ENCODE peak calls at places on chromosomes 3 and 15, in four cellular contexts. One of them, this sample, is unnamed.

GRCh38 chr3:120567370-120568197 is 28.6 kb upstream of the NDUFB4 start:
- DNase-seq in transverse colon: no peak
- DNase-seq in prostate gland: no peak
- DNase-seq in GM12891: no peak
- DNase-seq in this sample: no peak

GRCh38 chr3:122678496-122678895 is 2.1 kb upstream of the PARP14 start:
- DNase-seq in transverse colon: no peak
- DNase-seq in GM12891: no peak
- DNase-seq in prostate gland: no peak
- DNase-seq in this sample: no peak

GRCh38 chr3:161148832-161149475 is 43.8 kb upstream of the B3GALNT1 start:
- DNase-seq in transverse colon: no peak
- DNase-seq in prostate gland: no peak
- DNase-seq in GM12891: no peak
- DNase-seq in this sample: no peak

GRCh38 chr3:52238193-52238760 is 681 bp downstream of the TWF2 start:
- DNase-seq in prostate gland: no peak
- DNase-seq in transverse colon: no peak
- DNase-seq in GM12891: no peak
- DNase-seq in this sample: no peak

GRCh38 chr3:8596706-8597514 is 47.7 kb downstream of the SSUH2 start:
- DNase-seq in GM12891: no peak
- DNase-seq in transverse colon: no peak
- DNase-seq in prostate gland: no peak
- DNase-seq in this sample: no peak

GRCh38 chr15:63971427-63971805 is 74.9 kb downstream of the DAPK2 start:
- DNase-seq in transverse colon: peak
- DNase-seq in GM12891: no peak
- DNase-seq in prostate gland: no peak
- DNase-seq in this sample: no peak

GRCh38 chr3:4512895-4513616 is 19.9 kb downstream of the ITPR1 start:
- DNase-seq in transverse colon: no peak
- DNase-seq in GM12891: no peak
- DNase-seq in prostate gland: no peak
- DNase-seq in this sample: no peak

GRCh38 chr3:19272296-19272695 is 124.0 kb downstream of the KCNH8 start:
- DNase-seq in GM12891: no peak
- DNase-seq in transverse colon: no peak
- DNase-seq in prostate gland: no peak
- DNase-seq in this sample: no peak

GRCh38 chr3:37907906-37908305 is 46.2 kb downstream of the CTDSPL start:
- DNase-seq in GM12891: peak
- DNase-seq in prostate gland: no peak
- DNase-seq in transverse colon: no peak
- DNase-seq in this sample: no peak

GRCh38 chr15:56758770-56759449 is 25.6 kb upstream of the ZNF280D start:
- DNase-seq in transverse colon: no peak
- DNase-seq in prostate gland: no peak
- DNase-seq in GM12891: no peak
- DNase-seq in this sample: no peak

GRCh38 chr3:111547645-111548044 is 5.6 kb downstream of the CD96 start:
- DNase-seq in transverse colon: peak
- DNase-seq in GM12891: no peak
- DNase-seq in prostate gland: no peak
- DNase-seq in this sample: no peak

GRCh38 chr15:99282129-99282528 is 30.8 kb downstream of the LRRC28 start:
- DNase-seq in transverse colon: no peak
- DNase-seq in prostate gland: no peak
- DNase-seq in GM12891: no peak
- DNase-seq in this sample: no peak

GRCh38 chr3:37766797-37767776 is 94.6 kb upstream of the CTDSPL start:
- DNase-seq in GM12891: no peak
- DNase-seq in prostate gland: no peak
- DNase-seq in transverse colon: no peak
- DNase-seq in this sample: no peak

GRCh38 chr15:38817427-38818155 is 253.0 kb upstream of the RASGRP1 start:
- DNase-seq in GM12891: peak
- DNase-seq in prostate gland: peak
- DNase-seq in transverse colon: peak
- DNase-seq in this sample: peak

DNA sequence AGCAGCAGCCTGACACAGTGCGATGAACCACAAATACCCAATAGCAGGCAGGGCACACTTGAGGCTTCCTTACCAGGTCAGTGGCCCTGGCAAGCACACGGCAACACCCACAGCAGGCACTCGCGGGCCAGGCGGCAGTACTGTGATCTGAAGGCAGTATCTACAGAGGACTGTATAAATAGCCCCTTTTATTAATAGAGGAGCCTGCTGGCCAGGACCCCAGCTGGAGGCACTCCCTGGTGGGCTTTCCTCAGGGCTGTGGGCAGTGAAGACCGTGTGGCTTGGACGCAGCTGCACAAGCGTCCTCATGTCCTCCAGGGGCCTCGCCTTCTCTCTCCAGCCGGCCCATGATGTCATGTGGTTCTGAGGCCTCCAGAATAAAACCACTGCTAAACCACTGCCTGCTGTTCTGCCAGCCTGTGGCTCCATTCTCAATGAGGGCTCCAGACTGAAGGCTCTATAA is 44.1 kb downstream of the LRIG1 start:
- DNase-seq in GM12891: no peak
- DNase-seq in prostate gland: no peak
- DNase-seq in transverse colon: no peak
- DNase-seq in this sample: no peak
- TF ChIP-seq POLR2AphosphoS5 in GM12891: no peak
- TF ChIP-seq POLR2AphosphoS5 in prostate gland: no peak
- TF ChIP-seq POLR2AphosphoS5 in transverse colon: no peak
- TF ChIP-seq POLR2AphosphoS5 in this sample: no peak

GRCh38 chr3:115644391-115644790 is 21.1 kb downstream of the GAP43 start:
- DNase-seq in transverse colon: no peak
- DNase-seq in GM12891: no peak
- DNase-seq in prostate gland: no peak
- DNase-seq in this sample: no peak
- TF ChIP-seq POLR2AphosphoS5 in transverse colon: no peak
- TF ChIP-seq POLR2AphosphoS5 in GM12891: no peak
- TF ChIP-seq POLR2AphosphoS5 in prostate gland: no peak
- TF ChIP-seq POLR2AphosphoS5 in this sample: no peak

GRCh38 chr15:75029378-75030022 is 6.1 kb downstream of the PPCDC start:
- DNase-seq in transverse colon: peak
- DNase-seq in prostate gland: peak
- DNase-seq in GM12891: peak
- DNase-seq in this sample: peak
- TF ChIP-seq POLR2AphosphoS5 in transverse colon: no peak
- TF ChIP-seq POLR2AphosphoS5 in prostate gland: peak
- TF ChIP-seq POLR2AphosphoS5 in GM12891: no peak
- TF ChIP-seq POLR2AphosphoS5 in this sample: peak

DNA sequence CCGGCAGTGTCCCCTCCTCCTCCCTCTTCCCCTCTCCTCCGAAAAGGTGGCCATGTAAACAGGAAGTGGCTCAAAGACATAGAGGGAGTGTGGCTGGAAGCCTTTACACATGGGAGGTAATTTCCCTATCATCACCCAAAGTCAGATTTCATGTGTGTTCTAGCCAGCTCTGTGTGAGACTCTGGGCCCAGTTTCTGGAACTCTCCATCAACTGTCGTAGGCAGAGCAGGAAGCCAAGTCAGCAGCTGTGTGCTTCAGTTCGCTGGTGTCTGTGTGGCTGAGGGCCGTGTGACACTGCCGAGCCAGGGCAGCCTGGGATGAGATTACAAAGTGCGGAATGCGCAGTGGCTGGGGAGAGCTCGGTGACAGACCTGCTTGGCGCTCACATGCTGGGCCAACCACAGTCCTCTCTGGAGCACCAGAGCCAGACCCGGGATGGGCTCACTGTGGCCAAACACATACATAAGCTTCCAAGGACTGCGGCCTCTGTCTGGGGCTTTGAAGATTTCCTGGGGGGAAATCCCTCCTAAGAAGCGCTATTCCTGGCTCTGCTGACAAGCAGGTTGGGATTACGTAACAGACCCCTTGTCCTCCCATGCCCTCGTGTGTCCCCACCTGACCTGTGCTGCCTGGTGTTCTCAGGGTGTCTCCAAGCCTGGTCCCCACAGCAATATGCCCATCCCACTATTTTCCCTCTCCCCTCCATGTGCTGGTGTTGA is 50.7 kb downstream of the UMPS start:
- DNase-seq in GM12891: no peak
- DNase-seq in prostate gland: peak
- DNase-seq in transverse colon: peak
- DNase-seq in this sample: peak
- TF ChIP-seq POLR2AphosphoS5 in GM12891: no peak
- TF ChIP-seq POLR2AphosphoS5 in prostate gland: peak
- TF ChIP-seq POLR2AphosphoS5 in transverse colon: peak
- TF ChIP-seq POLR2AphosphoS5 in this sample: peak

GRCh38 chr15:96160269-96160668 is 170.2 kb upstream of the NR2F2 start:
- DNase-seq in prostate gland: peak
- DNase-seq in transverse colon: no peak
- DNase-seq in GM12891: no peak
- DNase-seq in this sample: no peak
- TF ChIP-seq POLR2AphosphoS5 in prostate gland: peak
- TF ChIP-seq POLR2AphosphoS5 in transverse colon: no peak
- TF ChIP-seq POLR2AphosphoS5 in GM12891: no peak
- TF ChIP-seq POLR2AphosphoS5 in this sample: no peak

DNA sequence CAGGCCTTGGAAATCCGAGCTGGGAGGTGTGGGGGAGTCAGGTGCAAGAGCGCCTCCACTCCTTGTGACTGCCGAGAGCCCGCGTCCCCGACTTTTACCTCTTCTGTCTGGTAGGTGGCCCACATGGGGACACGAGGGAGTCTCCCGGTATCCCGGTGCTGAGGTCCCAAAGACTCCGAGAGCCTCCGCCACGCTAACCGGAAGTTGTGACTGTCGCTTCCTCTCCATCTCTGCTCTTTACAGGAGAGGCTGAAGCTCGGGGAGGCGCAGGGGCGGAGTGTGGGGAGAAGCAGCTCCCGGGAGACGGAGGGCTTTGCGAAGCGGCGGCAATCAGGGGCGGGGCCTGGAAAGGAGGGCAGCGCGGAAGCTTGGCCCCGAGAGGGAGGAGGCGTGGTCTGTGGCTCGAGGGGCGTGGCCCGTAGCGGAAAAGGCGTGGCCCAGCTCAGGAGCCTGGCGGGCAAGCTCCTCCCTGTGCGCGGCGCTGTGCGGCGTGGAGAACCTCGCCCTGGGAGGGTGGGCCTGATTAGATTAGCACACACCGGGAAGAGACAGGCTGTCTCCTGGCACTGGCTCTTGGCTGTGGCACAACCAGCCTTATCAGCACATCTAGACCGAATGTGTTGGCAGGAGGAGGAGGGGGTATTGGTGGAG is 143.9 kb downstream of the GABRB3 start:
- DNase-seq in prostate gland: peak
- DNase-seq in transverse colon: no peak
- DNase-seq in GM12891: no peak
- DNase-seq in this sample: peak
- TF ChIP-seq POLR2AphosphoS5 in prostate gland: peak
- TF ChIP-seq POLR2AphosphoS5 in transverse colon: no peak
- TF ChIP-seq POLR2AphosphoS5 in GM12891: no peak
- TF ChIP-seq POLR2AphosphoS5 in this sample: no peak

GRCh38 chr15:34213690-34214089 is 3.8 kb upstream of the KATNBL1 start:
- DNase-seq in prostate gland: no peak
- DNase-seq in GM12891: no peak
- DNase-seq in transverse colon: no peak
- DNase-seq in this sample: no peak

GRCh38 chr15:34214135-34214534 is 4.2 kb upstream of the KATNBL1 start:
- DNase-seq in prostate gland: no peak
- DNase-seq in transverse colon: no peak
- DNase-seq in GM12891: no peak
- DNase-seq in this sample: no peak

GRCh38 chr15:34206016-34206415 is 3.9 kb downstream of the KATNBL1 start:
- DNase-seq in prostate gland: no peak
- DNase-seq in transverse colon: no peak
- DNase-seq in GM12891: no peak
- DNase-seq in this sample: no peak

GRCh38 chr15:34203936-34204335 is 6.0 kb downstream of the KATNBL1 start:
- DNase-seq in prostate gland: no peak
- DNase-seq in GM12891: no peak
- DNase-seq in transverse colon: no peak
- DNase-seq in this sample: no peak

DNA sequence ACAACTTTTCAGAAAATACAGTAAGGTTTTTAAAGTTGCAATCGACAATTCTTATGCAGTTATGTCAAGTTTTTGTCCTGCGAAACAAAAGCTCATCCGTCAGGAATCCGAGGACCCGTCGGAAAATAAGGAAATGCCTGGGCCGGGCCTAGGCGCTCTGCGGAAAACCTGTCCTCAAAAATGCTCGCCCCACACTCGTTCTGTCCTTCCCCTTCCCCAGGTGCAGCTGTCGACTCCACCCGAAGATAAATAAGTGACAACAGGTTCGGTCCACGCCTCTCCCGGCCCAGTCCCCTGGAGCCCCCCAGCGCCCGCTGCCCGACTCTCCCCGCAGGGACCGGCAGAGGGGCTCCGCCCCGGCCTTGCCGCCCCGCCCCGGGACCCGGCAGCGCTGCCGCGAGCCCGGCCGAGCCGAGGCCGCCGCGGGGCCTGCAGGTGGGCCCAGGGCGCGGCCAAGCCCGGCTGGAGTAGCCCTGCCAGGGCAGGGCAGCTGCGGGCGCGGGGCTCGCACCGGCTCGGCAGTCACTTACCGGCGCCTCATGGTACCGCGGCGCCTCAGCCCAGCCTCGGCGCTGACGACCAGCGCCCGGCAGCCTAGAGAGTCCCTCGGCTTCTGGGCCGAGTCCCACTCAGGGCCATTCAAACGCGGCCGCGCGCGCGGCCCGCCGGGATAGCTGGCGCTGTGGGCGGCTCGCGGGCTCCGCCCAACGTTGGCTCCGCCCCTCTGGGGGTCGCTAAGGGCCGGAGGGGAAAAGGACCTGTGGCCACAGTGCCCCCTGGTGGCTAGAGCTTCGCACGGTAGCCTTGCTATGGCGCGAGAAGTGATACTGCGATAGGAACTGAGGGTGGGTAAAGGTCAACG is at the start of gene KATNBL1:
- DNase-seq in transverse colon: peak
- DNase-seq in GM12891: peak
- DNase-seq in prostate gland: peak
- DNase-seq in this sample: peak
- TF ChIP-seq POLR2AphosphoS5 in transverse colon: peak
- TF ChIP-seq POLR2AphosphoS5 in GM12891: peak
- TF ChIP-seq POLR2AphosphoS5 in prostate gland: peak
- TF ChIP-seq POLR2AphosphoS5 in this sample: peak

This sample was measured in spleen.